ENCODE peak calls at places on chromosomes 11 and 22, in ten cellular contexts. W is activated CD4-positive, CD25-positive, alpha-beta regulatory T cell treated with anti-CD3 and anti-CD28 coated beads, Interleukin-2, amount 50 U/mL, for 72 hours; X is cardiac muscle cell; O is neural crest cell; G is H9; Z is SJSA1; B is NCI-H1436 treated with DMSO at 0.1 percent for 48 hours; Q is activated CD8-positive, alpha-beta memory T cell treated with anti-CD3 and anti-CD28 coated beads, Interleukin-2, amount 50 U/mL, for 48 hours; A is SHP77 treated with DMSO at 0.1 percent for 48 hours; M is NCI-H1417. K is an unnamed sample.

GRCh38 chr11:126662055-126662790 is 306.7 kb downstream of the ST3GAL4 start:
- DNase-seq in W (no peak), X (no peak), O (no peak), G (no peak), Z (no peak), B (no peak), Q (no peak), A (no peak), M (no peak), K (no peak)

GRCh38 chr11:92681606-92682005 is 287.8 kb upstream of the MTNR1B start:
- DNase-seq in W (no peak), X (no peak), O (no peak), G (no peak), Z (no peak), B (no peak), Q (no peak), A (no peak), M (no peak), K (no peak)

GRCh38 chr11:15665368-15665871 is 550.7 kb downstream of the INSC start:
- DNase-seq in W (no peak), X (no peak), O (no peak), G (no peak), Z (peak; percentile 97), B (no peak), Q (no peak), A (no peak), M (no peak), K (no peak)

GRCh38 chr11:45371251-45371749 is 85.2 kb upstream of the SYT13 start:
- DNase-seq in W (peak; percentile 70), X (peak; percentile 88), O (peak; percentile 89), G (peak; percentile 95), Z (peak; percentile 58), B (peak; percentile 71), Q (peak; percentile 88), A (peak; percentile 85), M (peak; percentile 77), K (peak; percentile 71)

GRCh38 chr22:25536578-25536977 is 27.9 kb upstream of the GRK3 start:
- DNase-seq in W (no peak), X (no peak), O (no peak), G (no peak), Z (no peak), B (no peak), Q (no peak), A (no peak), M (no peak), K (no peak)

GRCh38 chr11:17643506-17644405 is 75.6 kb upstream of the MYOD1 start:
- DNase-seq in W (no peak), X (no peak), O (no peak), G (no peak), Z (no peak), B (no peak), Q (no peak), A (no peak), M (no peak), K (no peak)

GRCh38 chr11:11028017-11028692 is 170.3 kb upstream of the ZBED5 start:
- DNase-seq in W (peak; percentile 74), X (peak; percentile 61), O (peak; percentile 67), G (peak; percentile 85), Z (peak; percentile 42), B (peak; percentile 21), Q (peak; percentile 84), A (no peak), M (peak; percentile 59), K (peak; percentile 66)

GRCh38 chr11:15906481-15907035 is 449.8 kb downstream of the SOX6 start:
- DNase-seq in W (no peak), X (no peak), O (no peak), G (no peak), Z (no peak), B (no peak), Q (no peak), A (no peak), M (no peak), K (no peak)

GRCh38 chr11:66489636-66490035 is 9.4 kb downstream of the DPP3 start:
- DNase-seq in W (no peak), X (no peak), O (no peak), G (no peak), Z (no peak), B (no peak), Q (no peak), A (peak; percentile 95), M (peak; percentile 94), K (no peak)

GRCh38 chr22:37566329-37566837 is 6.1 kb downstream of the CDC42EP1 start:
- DNase-seq in W (peak; percentile 59), X (no peak), O (no peak), G (peak; percentile 28), Z (no peak), B (no peak), Q (peak; percentile 71), A (no peak), M (no peak), K (peak; percentile 90)

GRCh38 chr11:99884750-99885149 is 802.3 kb upstream of the ARHGAP42 start:
- DNase-seq in W (no peak), X (no peak), O (no peak), G (peak; percentile 36), Z (no peak), B (no peak), Q (no peak), A (no peak), M (no peak), K (no peak)

GRCh38 chr22:17638182-17638431 is 450 bp upstream of the BCL2L13 start:
- DNase-seq in W (no peak), X (no peak), O (no peak), G (no peak), Z (no peak), B (no peak), Q (no peak), A (peak; percentile 82), M (peak; percentile 69), K (no peak)

GRCh38 chr11:34926101-34926830 is 9.8 kb downstream of the PDHX start:
- DNase-seq in W (no peak), X (peak; percentile 54), O (no peak), G (no peak), Z (peak; percentile 71), B (no peak), Q (no peak), A (peak; percentile 27), M (peak; percentile 29), K (no peak)

GRCh38 chr11:47184711-47185304 is 1.4 kb downstream of the PACSIN3 start:
- DNase-seq in W (no peak), X (no peak), O (no peak), G (no peak), Z (no peak), B (no peak), Q (no peak), A (no peak), M (no peak), K (no peak)

GRCh38 chr22:42758929-42759629 is 38.4 kb upstream of the A4GALT start:
- DNase-seq in W (no peak), X (no peak), O (no peak), G (no peak), Z (peak; percentile 37), B (no peak), Q (no peak), A (no peak), M (no peak), K (no peak)

GRCh38 chr22:43094085-43094484 is 4.9 kb upstream of the TTLL1 start:
- DNase-seq in W (no peak), X (no peak), O (no peak), G (peak; percentile 57), Z (no peak), B (no peak), Q (no peak), A (peak; percentile 27), M (peak; percentile 16), K (no peak)

GRCh38 chr22:44444341-44445306 is 53.4 kb downstream of the RTL6 start:
- DNase-seq in W (peak; percentile 17), X (no peak), O (no peak), G (peak; percentile 74), Z (no peak), B (no peak), Q (no peak), A (no peak), M (no peak), K (no peak)

GRCh38 chr11:444397-445144 is 2.8 kb upstream of the ANO9 start:
- DNase-seq in W (no peak), X (no peak), O (no peak), G (no peak), Z (no peak), B (no peak), Q (no peak), A (no peak), M (peak; percentile 53), K (no peak)

GRCh38 chr22:43293259-43293658 is 49.9 kb downstream of the SCUBE1 start:
- DNase-seq in W (no peak), X (no peak), O (no peak), G (no peak), Z (no peak), B (no peak), Q (no peak), A (peak; percentile 45), M (no peak), K (no peak)

GRCh38 chr11:70535191-70535971 is 137.1 kb downstream of the CTTN start:
- DNase-seq in W (no peak), X (no peak), O (no peak), G (peak; percentile 15), Z (peak; percentile 81), B (no peak), Q (no peak), A (no peak), M (no peak), K (peak; percentile 15)

GRCh38 chr11:78638704-78639380 is 64.2 kb upstream of the NARS2 start:
- DNase-seq in W (no peak), X (no peak), O (no peak), G (no peak), Z (no peak), B (no peak), Q (no peak), A (no peak), M (no peak), K (no peak)

GRCh38 chr11:2102132-2102882 is 36.9 kb downstream of the IGF2 start:
- DNase-seq in W (peak; percentile 5), X (no peak), O (no peak), G (no peak), Z (no peak), B (no peak), Q (no peak), A (no peak), M (no peak), K (peak; percentile 16)

GRCh38 chr11:44177905-44178304 is 82.4 kb downstream of the EXT2 start:
- DNase-seq in W (no peak), X (no peak), O (no peak), G (no peak), Z (no peak), B (no peak), Q (no peak), A (no peak), M (no peak), K (no peak)

GRCh38 chr11:67432655-67433349 is 4.5 kb downstream of the RPS6KB2 start:
- DNase-seq in W (no peak), X (no peak), O (no peak), G (no peak), Z (no peak), B (no peak), Q (no peak), A (no peak), M (no peak), K (no peak)

GRCh38 chr11:123218451-123218850 is 23.4 kb upstream of the CLMP start:
- DNase-seq in W (no peak), X (no peak), O (no peak), G (no peak), Z (no peak), B (no peak), Q (no peak), A (no peak), M (no peak), K (no peak)

GRCh38 chr11:20448838-20449237 is 61.3 kb downstream of the PRMT3 start:
- DNase-seq in W (no peak), X (peak; percentile 5), O (no peak), G (no peak), Z (no peak), B (no peak), Q (no peak), A (no peak), M (no peak), K (no peak)

GRCh38 chr11:385594-386351 is 8.2 kb upstream of the PKP3 start:
- DNase-seq in W (no peak), X (no peak), O (no peak), G (no peak), Z (no peak), B (no peak), Q (no peak), A (no peak), M (no peak), K (no peak)

GRCh38 chr22:33986167-33986771 is 66.0 kb upstream of the LARGE1 start:
- DNase-seq in W (no peak), X (no peak), O (no peak), G (no peak), Z (no peak), B (no peak), Q (no peak), A (no peak), M (no peak), K (no peak)